ENCODE peak calls at places on chromosomes 6 and 20, in five cellular contexts. I is substantia nigra, W is pancreas, F is heart right ventricle, E is PC-3. Y is an unnamed sample.
A peak's percentile ranks its signal among the peaks of the same experiment; 100 is the strongest.

GRCh38 chr6:122696079-122696478 is 83.4 kb upstream of the FABP7 start:
- DNase-seq in I (no peak), W (no peak), F (no peak), E (peak; percentile 83), Y (no peak)

GRCh38 chr6:70547313-70547712 is 19.4 kb upstream of the SDHAF4 start:
- DNase-seq in I (no peak), W (no peak), F (no peak), E (peak; percentile 38), Y (no peak)

GRCh38 chr20:50293244-50294139 is 102.9 kb downstream of the CEBPB start:
- DNase-seq in I (no peak), W (no peak), F (no peak), E (no peak), Y (peak; percentile 76)

GRCh38 chr6:164085086-164085485 is 670.6 kb downstream of the QKI start:
- DNase-seq in I (peak; percentile 76), W (no peak), F (no peak), E (no peak), Y (peak; percentile 45)

GRCh38 chr20:460180-460579 is 2.2 kb downstream of the TBC1D20 start:
- DNase-seq in I (no peak), W (no peak), F (no peak), E (no peak), Y (no peak)

GRCh38 chr6:166520905-166521834 is 65.3 kb downstream of the RAMACL start:
- DNase-seq in I (no peak), W (no peak), F (no peak), E (no peak), Y (no peak)

GRCh38 chr20:11676618-11677289 is 240.9 kb upstream of the BTBD3 start:
- DNase-seq in I (peak; percentile 59), W (peak; percentile 71), F (peak; percentile 56), E (peak; percentile 64), Y (no peak)

GRCh38 chr6:41634657-41635056 is 3.6 kb upstream of the MDFI start:
- DNase-seq in I (peak; percentile 28), W (no peak), F (no peak), E (no peak), Y (peak; percentile 79)

GRCh38 chr20:9999660-10000059 is 35.1 kb upstream of the ANKEF1 start:
- DNase-seq in I (peak; percentile 25), W (no peak), F (no peak), E (no peak), Y (no peak)

GRCh38 chr6:33205172-33206026 is 944 bp downstream of the HSD17B8 start:
- DNase-seq in I (no peak), W (no peak), F (no peak), E (peak; percentile 76), Y (no peak)

GRCh38 chr6:26121141-26122004 is 34.1 kb downstream of the HFE start:
- DNase-seq in I (no peak), W (no peak), F (no peak), E (peak; percentile 74), Y (no peak)

GRCh38 chr6:24549158-24549557 is 54.4 kb downstream of the ALDH5A1 start:
- DNase-seq in I (no peak), W (no peak), F (no peak), E (no peak), Y (no peak)

GRCh38 chr6:24547243-24547642 is 52.5 kb downstream of the ALDH5A1 start:
- DNase-seq in I (no peak), W (no peak), F (no peak), E (no peak), Y (no peak)

GRCh38 chr6:24543683-24544082 is 48.9 kb downstream of the ALDH5A1 start:
- DNase-seq in I (no peak), W (no peak), F (no peak), E (no peak), Y (no peak)

GRCh38 chr6:24546432-24546831 is 51.7 kb downstream of the ALDH5A1 start:
- DNase-seq in I (no peak), W (no peak), F (no peak), E (no peak), Y (no peak)

DNA sequence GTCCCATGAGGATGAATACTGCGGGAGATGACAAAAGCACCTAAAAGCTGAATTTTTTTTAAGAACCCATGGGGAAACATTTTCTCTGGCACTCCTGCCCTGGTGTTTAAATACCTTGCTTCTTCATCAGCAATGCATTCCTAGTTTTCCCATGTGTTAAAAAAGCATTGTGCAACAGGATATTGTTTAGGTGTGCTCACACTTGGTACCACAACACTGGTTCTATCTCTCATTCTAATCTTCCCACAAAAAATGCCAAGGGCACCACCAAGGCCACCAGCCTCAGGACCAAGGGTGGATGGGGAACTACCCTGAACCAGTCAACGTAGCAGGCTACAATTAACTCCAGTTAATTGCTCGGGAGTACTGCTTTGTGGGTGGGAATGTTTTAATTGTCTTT is 50.9 kb downstream of the ALDH5A1 start:
- DNase-seq in I (no peak), W (no peak), F (no peak), E (peak; percentile 11), Y (no peak)
- H3K27ac ChIP-seq in I (no peak overlapping the region), W (no peak overlapping the region), F (no peak overlapping the region), E (no peak overlapping the region), Y (no peak overlapping the region)

DNA sequence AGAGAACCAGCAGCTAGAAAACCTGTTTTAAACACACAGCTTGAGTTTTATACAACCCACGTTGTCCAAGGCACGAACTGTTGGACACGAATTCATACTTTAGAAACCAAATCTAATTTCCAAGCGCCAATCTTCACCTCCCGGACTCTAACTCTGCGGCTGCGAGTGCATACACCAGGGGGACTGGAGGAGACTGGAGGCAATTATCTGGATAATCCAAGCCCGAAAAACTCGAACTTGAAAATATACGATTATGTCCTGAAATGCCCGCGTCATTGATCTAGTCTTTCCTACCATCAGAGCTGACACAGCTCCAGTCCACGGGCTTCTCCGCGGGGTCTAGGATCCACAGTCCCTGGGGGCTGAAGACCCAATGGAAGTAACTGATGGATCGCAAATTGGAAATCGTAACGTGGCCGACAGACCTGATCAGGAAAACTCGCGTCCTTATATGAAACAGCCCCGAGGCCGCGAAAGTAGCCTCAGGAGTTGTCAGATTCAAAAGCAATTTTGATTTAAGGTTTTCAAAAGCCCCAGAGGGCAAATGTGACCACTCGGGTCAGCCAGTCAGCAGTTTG is 809 bp upstream of the HEY2 start:
- DNase-seq in I (no peak), W (no peak), F (no peak), E (peak; percentile 11), Y (no peak)
- H3K27ac ChIP-seq in I (peak overlapping the region; percentile 94), W (peak overlapping the region; percentile 94), F (peak overlapping the region; percentile 96), E (no peak overlapping the region), Y (peak overlapping the region; percentile 85)

DNA sequence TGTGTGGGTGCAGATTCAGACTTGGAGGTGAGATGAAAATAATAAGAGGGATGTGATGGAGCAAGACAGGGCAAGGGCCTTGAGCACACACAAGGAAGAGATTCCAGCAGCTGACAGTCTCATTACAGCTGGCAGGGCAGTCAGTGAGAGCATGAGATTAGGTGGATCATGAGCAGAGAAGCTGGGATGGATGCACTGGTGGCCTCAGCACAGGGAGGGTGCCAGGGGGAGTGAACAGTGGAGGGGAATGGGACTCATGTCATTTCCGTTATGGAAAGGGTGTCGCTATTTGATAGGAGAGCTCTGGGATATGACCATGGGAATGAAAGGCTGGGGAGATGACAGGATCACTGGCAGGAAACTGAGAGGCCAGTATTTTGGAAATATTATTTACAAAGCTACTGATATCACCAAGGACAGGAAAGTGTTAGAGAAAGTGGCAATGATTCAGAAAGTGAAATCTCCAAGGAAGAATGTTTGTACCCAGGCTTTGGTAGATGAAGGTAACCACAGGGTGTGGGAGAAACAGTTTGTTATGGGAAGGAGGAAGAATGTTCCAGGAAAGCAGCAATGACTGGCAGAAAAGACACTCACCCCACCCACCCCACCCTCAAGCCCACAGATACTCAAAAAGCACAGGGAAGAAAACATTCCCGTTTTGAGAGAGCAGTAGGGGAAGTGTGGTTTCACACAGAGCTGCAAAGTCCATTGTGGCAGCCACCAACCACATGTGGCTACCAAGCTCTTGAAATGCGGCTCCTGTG is 214.7 kb upstream of the PROKR2 start:
- DNase-seq in I (no peak), W (no peak), F (no peak), E (peak; percentile 40), Y (no peak)
- H3K27ac ChIP-seq in I (no peak overlapping the region), W (no peak overlapping the region), F (no peak overlapping the region), E (no peak overlapping the region), Y (no peak overlapping the region)

DNA sequence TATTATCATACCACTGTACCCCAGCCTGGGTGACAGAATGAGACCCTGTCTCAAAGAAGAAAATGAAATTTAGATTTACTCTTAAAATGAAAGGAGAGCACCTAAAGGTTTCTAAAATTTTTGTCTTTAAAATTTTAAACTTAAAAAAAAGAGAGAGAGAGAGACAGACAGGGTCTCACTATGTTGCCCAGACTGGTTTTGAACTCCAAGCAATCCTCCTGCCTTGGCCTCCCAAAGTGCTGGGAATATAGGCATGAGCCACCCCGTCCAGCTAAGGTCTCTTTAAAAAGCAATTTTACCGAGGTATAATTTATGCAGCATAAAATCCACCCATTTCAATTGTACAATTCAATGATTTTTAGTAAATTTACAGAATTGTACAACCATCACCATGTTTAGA is 33.2 kb downstream of the ILRUN start:
- DNase-seq in I (no peak), W (no peak), F (no peak), E (no peak), Y (no peak)
- H3K27ac ChIP-seq in I (no peak overlapping the region), W (no peak overlapping the region), F (peak overlapping the region; percentile 1), E (no peak overlapping the region), Y (no peak overlapping the region)

GRCh38 chr6:144415014-144415413 is 129.9 kb downstream of the UTRN start:
- DNase-seq in I (no peak), W (no peak), F (no peak), E (peak; percentile 91), Y (no peak)

GRCh38 chr6:144415835-144416237 is 130.7 kb downstream of the UTRN start:
- DNase-seq in I (no peak), W (no peak), F (no peak), E (peak; percentile 85), Y (no peak)

GRCh38 chr6:144416773-144417172 is 131.6 kb downstream of the UTRN start:
- DNase-seq in I (no peak), W (no peak), F (no peak), E (peak; percentile 16), Y (no peak)

GRCh38 chr6:144417686-144418085 is 132.6 kb downstream of the UTRN start:
- DNase-seq in I (no peak), W (no peak), F (no peak), E (peak; percentile 14), Y (no peak)

GRCh38 chr6:144416244-144416643 is 131.1 kb downstream of the UTRN start:
- DNase-seq in I (no peak), W (no peak), F (no peak), E (no peak), Y (no peak)
- H3K27ac ChIP-seq in I (no peak overlapping the region), W (no peak overlapping the region), F (no peak overlapping the region), E (peak overlapping the region; percentile 98), Y (no peak overlapping the region)

Y was measured in kidney.